ENCODE peak calls at places on chromosomes 6 and 20, in seven cellular contexts. One of them, this sample, is unnamed.
A peak's percentile ranks its signal among the peaks of the same experiment; 100 is the strongest.

GRCh38 chr6:12753034-12753433 is 36.5 kb downstream of the PHACTR1 start:
- DNase-seq in AG04450: no peak
- DNase-seq in WTC11: no peak
- DNase-seq in cardiac muscle cell: no peak
- DNase-seq in AG09319: no peak
- DNase-seq in bronchial epithelial cell: no peak
- DNase-seq in GM23338: no peak
- DNase-seq in this sample: no peak

GRCh38 chr6:69337301-69337700 is 459.5 kb downstream of the LMBRD1 start:
- DNase-seq in AG04450: no peak
- DNase-seq in WTC11: no peak
- DNase-seq in cardiac muscle cell: no peak
- DNase-seq in AG09319: no peak
- DNase-seq in bronchial epithelial cell: no peak
- DNase-seq in GM23338: no peak
- DNase-seq in this sample: no peak

GRCh38 chr20:57760698-57761412 is 51.0 kb upstream of the PMEPA1 start:
- DNase-seq in AG04450: no peak
- DNase-seq in WTC11: no peak
- DNase-seq in cardiac muscle cell: no peak
- DNase-seq in AG09319: no peak
- DNase-seq in bronchial epithelial cell: peak; percentile 43
- DNase-seq in GM23338: no peak
- DNase-seq in this sample: no peak

GRCh38 chr6:167398214-167399050 is 73.5 kb downstream of the TTLL2 start:
- DNase-seq in AG04450: no peak
- DNase-seq in WTC11: no peak
- DNase-seq in cardiac muscle cell: no peak
- DNase-seq in AG09319: no peak
- DNase-seq in bronchial epithelial cell: no peak
- DNase-seq in GM23338: peak; percentile 0
- DNase-seq in this sample: no peak

GRCh38 chr6:41237128-41237527 is 9.0 kb downstream of the TREML4 start:
- DNase-seq in AG04450: no peak
- DNase-seq in WTC11: no peak
- DNase-seq in cardiac muscle cell: no peak
- DNase-seq in AG09319: no peak
- DNase-seq in bronchial epithelial cell: no peak
- DNase-seq in GM23338: no peak
- DNase-seq in this sample: no peak

GRCh38 chr6:24931296-24931695 is 4.5 kb downstream of the RIPOR2 start:
- DNase-seq in AG04450: no peak
- DNase-seq in WTC11: no peak
- DNase-seq in cardiac muscle cell: peak; percentile 55
- DNase-seq in AG09319: no peak
- DNase-seq in bronchial epithelial cell: no peak
- DNase-seq in GM23338: no peak
- DNase-seq in this sample: no peak

GRCh38 chr20:7851031-7851490 is 89.2 kb downstream of the HAO1 start:
- DNase-seq in AG04450: no peak
- DNase-seq in WTC11: no peak
- DNase-seq in cardiac muscle cell: peak; percentile 8
- DNase-seq in AG09319: no peak
- DNase-seq in bronchial epithelial cell: peak; percentile 97
- DNase-seq in GM23338: peak; percentile 12
- DNase-seq in this sample: no peak

GRCh38 chr20:34507661-34508060 is 8.6 kb upstream of the DYNLRB1 start:
- DNase-seq in AG04450: no peak
- DNase-seq in WTC11: no peak
- DNase-seq in cardiac muscle cell: no peak
- DNase-seq in AG09319: no peak
- DNase-seq in bronchial epithelial cell: no peak
- DNase-seq in GM23338: no peak
- DNase-seq in this sample: no peak

GRCh38 chr6:166167801-166168615 is at the start of gene TBXT:
- DNase-seq in AG04450: no peak
- DNase-seq in WTC11: peak; percentile 73
- DNase-seq in cardiac muscle cell: peak; percentile 11
- DNase-seq in AG09319: no peak
- DNase-seq in bronchial epithelial cell: no peak
- DNase-seq in GM23338: peak; percentile 91
- DNase-seq in this sample: peak; percentile 42

GRCh38 chr6:157570752-157571151 is 189.8 kb downstream of the ZDHHC14 start:
- DNase-seq in AG04450: no peak
- DNase-seq in WTC11: no peak
- DNase-seq in cardiac muscle cell: no peak
- DNase-seq in AG09319: no peak
- DNase-seq in bronchial epithelial cell: no peak
- DNase-seq in GM23338: no peak
- DNase-seq in this sample: no peak

GRCh38 chr6:41036601-41037000 is 2.4 kb downstream of the UNC5CL start:
- DNase-seq in AG04450: no peak
- DNase-seq in WTC11: no peak
- DNase-seq in cardiac muscle cell: no peak
- DNase-seq in AG09319: no peak
- DNase-seq in bronchial epithelial cell: peak; percentile 69
- DNase-seq in GM23338: no peak
- DNase-seq in this sample: no peak

GRCh38 chr20:45359069-45359405 is 3.9 kb upstream of the SYS1 start:
- DNase-seq in AG04450: no peak
- DNase-seq in WTC11: no peak
- DNase-seq in cardiac muscle cell: peak; percentile 82
- DNase-seq in AG09319: no peak
- DNase-seq in bronchial epithelial cell: no peak
- DNase-seq in GM23338: no peak
- DNase-seq in this sample: no peak

DNA sequence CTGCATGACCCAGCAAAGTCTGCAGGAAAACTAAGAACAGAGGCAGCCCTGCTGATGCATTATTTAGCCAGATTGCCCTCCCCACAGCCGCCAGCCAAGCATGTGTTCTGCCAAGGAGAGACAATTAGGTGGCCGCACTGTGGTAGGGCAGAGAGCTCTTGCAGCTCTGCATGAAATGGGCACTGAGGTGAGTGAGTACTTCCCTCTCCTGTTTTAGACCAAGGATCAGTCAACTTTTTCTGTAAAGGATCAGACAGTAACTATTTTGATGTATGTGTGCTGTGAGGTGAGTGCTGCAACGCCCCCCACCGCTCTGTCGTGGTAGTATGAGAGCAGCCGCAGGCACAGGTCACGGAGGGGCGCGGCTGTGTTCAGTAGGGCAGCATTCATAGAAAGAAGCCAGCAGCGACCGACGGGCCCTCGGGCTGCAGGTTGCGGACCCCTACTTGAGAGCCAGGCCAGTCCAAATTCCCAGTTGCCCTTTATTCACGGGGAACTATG is 23.8 kb upstream of the FAM50B start:
- DNase-seq in AG04450: no peak
- DNase-seq in WTC11: peak; percentile 75
- DNase-seq in cardiac muscle cell: peak; percentile 66
- DNase-seq in AG09319: no peak
- DNase-seq in bronchial epithelial cell: peak; percentile 72
- DNase-seq in GM23338: peak; percentile 81
- DNase-seq in this sample: peak; percentile 35
- TF ChIP-seq CTCF in AG04450: peak; percentile 33
- TF ChIP-seq CTCF in WTC11: peak; percentile 31
- TF ChIP-seq CTCF in cardiac muscle cell: peak; percentile 56
- TF ChIP-seq CTCF in AG09319: peak; percentile 54
- TF ChIP-seq CTCF in bronchial epithelial cell: peak; percentile 59
- TF ChIP-seq CTCF in GM23338: peak; percentile 62
- TF ChIP-seq CTCF in this sample: no peak

GRCh38 chr6:45423901-45424627 is 46.3 kb upstream of the SUPT3H start:
- DNase-seq in AG04450: no peak
- DNase-seq in WTC11: peak; percentile 48
- DNase-seq in cardiac muscle cell: peak; percentile 47
- DNase-seq in AG09319: no peak
- DNase-seq in bronchial epithelial cell: no peak
- DNase-seq in GM23338: peak; percentile 64
- DNase-seq in this sample: peak; percentile 58
- TF ChIP-seq CTCF in AG04450: no peak
- TF ChIP-seq CTCF in WTC11: no peak
- TF ChIP-seq CTCF in cardiac muscle cell: no peak
- TF ChIP-seq CTCF in AG09319: no peak
- TF ChIP-seq CTCF in bronchial epithelial cell: no peak
- TF ChIP-seq CTCF in GM23338: no peak
- TF ChIP-seq CTCF in this sample: no peak

GRCh38 chr20:4898845-4899244 is 102.5 kb downstream of the SLC23A2 start:
- DNase-seq in AG04450: no peak
- DNase-seq in WTC11: no peak
- DNase-seq in cardiac muscle cell: no peak
- DNase-seq in AG09319: no peak
- DNase-seq in bronchial epithelial cell: peak; percentile 2
- DNase-seq in GM23338: no peak
- DNase-seq in this sample: no peak

GRCh38 chr20:4898282-4898681 is 103.0 kb downstream of the SLC23A2 start:
- DNase-seq in AG04450: peak; percentile 43
- DNase-seq in WTC11: no peak
- DNase-seq in cardiac muscle cell: peak; percentile 74
- DNase-seq in AG09319: peak; percentile 39
- DNase-seq in bronchial epithelial cell: peak; percentile 97
- DNase-seq in GM23338: no peak
- DNase-seq in this sample: peak; percentile 34

GRCh38 chr20:4896119-4896700 is 105.1 kb downstream of the SLC23A2 start:
- DNase-seq in AG04450: no peak
- DNase-seq in WTC11: no peak
- DNase-seq in cardiac muscle cell: no peak
- DNase-seq in AG09319: no peak
- DNase-seq in bronchial epithelial cell: no peak
- DNase-seq in GM23338: peak; percentile 47
- DNase-seq in this sample: no peak

GRCh38 chr20:4897600-4897999 is 103.7 kb downstream of the SLC23A2 start:
- DNase-seq in AG04450: no peak
- DNase-seq in WTC11: no peak
- DNase-seq in cardiac muscle cell: no peak
- DNase-seq in AG09319: no peak
- DNase-seq in bronchial epithelial cell: no peak
- DNase-seq in GM23338: no peak
- DNase-seq in this sample: no peak

DNA sequence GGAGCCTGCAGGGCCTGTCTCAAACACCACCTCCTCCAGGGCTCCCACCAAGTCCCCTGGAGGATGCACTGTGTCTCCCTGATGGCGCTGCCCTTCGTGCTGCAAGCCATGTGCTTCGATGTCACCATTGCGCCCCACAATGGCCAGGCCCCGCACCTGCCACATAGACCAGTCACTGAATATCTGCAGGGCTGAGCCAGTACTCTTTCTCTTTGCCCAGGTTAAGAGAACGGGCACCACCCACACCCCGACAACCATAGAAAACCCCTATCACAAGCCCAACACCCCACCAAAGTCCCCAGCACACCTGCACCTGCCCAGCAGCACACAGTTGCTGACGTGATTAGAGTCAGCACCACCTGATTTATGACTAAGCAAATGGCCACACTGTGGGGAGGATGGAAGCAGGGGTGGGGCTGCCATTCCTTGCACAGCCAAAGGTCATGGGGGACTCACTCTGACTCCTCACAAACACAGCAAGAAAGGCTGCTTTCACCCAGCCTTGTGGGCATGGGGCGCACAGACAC is 104.3 kb downstream of the SLC23A2 start:
- DNase-seq in AG04450: no peak
- DNase-seq in WTC11: peak; percentile 75
- DNase-seq in cardiac muscle cell: no peak
- DNase-seq in AG09319: no peak
- DNase-seq in bronchial epithelial cell: peak; percentile 38
- DNase-seq in GM23338: peak; percentile 70
- DNase-seq in this sample: peak; percentile 36
- TF ChIP-seq CTCF in AG04450: no peak
- TF ChIP-seq CTCF in WTC11: peak; percentile 20
- TF ChIP-seq CTCF in cardiac muscle cell: no peak
- TF ChIP-seq CTCF in AG09319: no peak
- TF ChIP-seq CTCF in bronchial epithelial cell: no peak
- TF ChIP-seq CTCF in GM23338: peak; percentile 56
- TF ChIP-seq CTCF in this sample: no peak

DNA sequence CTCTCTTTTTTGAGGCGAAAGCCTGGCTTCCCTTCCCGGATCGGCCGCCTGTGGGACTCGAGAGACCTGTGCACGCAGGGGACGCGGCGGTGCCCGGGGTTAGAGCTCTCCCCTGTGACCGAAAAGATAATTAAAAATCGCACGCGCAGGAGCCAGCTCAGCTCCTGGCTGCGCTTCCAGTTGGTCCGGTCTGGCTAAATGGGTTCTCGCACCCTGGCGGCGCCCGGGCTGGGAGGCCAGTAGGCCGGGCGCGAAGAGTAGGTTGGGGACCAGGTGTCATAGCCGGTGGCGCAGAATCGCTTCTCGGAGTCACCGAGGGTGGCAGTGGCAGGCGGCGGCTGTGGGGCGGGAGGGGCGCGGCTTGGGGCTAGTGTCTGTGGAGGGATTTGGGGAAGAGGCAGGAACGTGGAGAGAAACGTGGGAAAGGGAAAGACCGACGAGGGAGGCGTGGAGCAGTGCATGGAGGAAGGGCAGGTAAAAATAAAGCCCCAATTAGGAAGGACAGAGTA is 41.9 kb upstream of the SUPT3H start:
- DNase-seq in AG04450: no peak
- DNase-seq in WTC11: peak; percentile 74
- DNase-seq in cardiac muscle cell: peak; percentile 72
- DNase-seq in AG09319: no peak
- DNase-seq in bronchial epithelial cell: peak; percentile 56
- DNase-seq in GM23338: peak; percentile 86
- DNase-seq in this sample: peak; percentile 53
- TF ChIP-seq CTCF in AG04450: peak; percentile 37
- TF ChIP-seq CTCF in WTC11: no peak
- TF ChIP-seq CTCF in cardiac muscle cell: peak; percentile 35
- TF ChIP-seq CTCF in AG09319: peak; percentile 22
- TF ChIP-seq CTCF in bronchial epithelial cell: peak; percentile 57
- TF ChIP-seq CTCF in GM23338: no peak
- TF ChIP-seq CTCF in this sample: no peak

DNA sequence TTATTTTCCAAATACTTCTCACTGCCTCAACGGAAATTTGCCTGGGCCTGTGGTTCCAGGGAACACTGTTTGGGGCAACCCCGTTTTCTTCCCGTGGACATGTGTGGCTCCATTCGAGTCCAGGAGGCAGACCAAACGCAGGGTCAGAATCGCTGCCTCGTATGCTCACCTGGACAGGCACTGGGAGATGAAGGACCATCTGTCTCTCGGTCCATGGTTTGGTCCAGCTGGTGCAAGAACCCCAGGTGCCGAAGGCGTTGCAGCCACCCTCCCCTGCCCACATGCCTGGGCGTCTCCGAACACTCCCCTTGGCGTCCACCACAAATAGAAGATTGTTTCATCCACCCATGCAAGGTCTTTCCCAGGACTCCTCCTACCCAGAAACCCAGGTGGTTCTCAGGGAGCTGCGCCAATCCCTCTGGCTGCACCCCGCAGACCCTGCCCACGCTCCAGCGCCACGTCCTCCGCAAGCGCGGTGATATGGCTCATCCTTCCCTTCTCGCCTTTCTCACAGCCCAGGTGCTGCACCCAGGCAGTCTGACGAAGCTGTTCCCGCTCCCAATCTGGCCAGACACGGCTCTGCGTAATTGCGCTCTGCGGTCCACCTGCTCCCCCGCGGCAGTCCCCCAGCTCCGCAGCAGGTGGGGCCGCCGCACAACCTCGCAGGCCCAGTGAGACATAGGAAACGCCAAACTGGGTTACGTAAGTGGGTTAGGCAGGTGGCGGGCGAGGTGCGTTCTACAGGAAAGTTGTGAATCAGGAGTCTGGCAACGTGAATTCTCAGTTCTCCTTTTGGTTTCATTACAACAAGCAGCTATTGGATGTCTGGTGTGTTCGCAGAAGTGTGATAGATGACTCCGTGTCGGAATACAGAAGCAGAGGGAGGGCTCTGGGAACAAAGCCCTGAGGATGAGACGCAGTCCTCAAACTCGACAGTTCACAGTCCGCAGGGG is 146.2 kb upstream of the ECI2 start:
- DNase-seq in AG04450: no peak
- DNase-seq in WTC11: peak; percentile 64
- DNase-seq in cardiac muscle cell: peak; percentile 29
- DNase-seq in AG09319: no peak
- DNase-seq in bronchial epithelial cell: peak; percentile 97
- DNase-seq in GM23338: peak; percentile 85
- DNase-seq in this sample: peak; percentile 63
- TF ChIP-seq CTCF in AG04450: peak; percentile 26
- TF ChIP-seq CTCF in WTC11: no peak
- TF ChIP-seq CTCF in cardiac muscle cell: peak; percentile 20
- TF ChIP-seq CTCF in AG09319: peak; percentile 3
- TF ChIP-seq CTCF in bronchial epithelial cell: peak; percentile 74
- TF ChIP-seq CTCF in GM23338: peak; percentile 45
- TF ChIP-seq CTCF in this sample: no peak

This sample was measured in glutamatergic neuron.